ENCODE peak calls at places on chromosomes 2 and 18, in nine cellular contexts. J is T47D; T is NCI-H774; Z is A172; P is cardiac muscle cell; S is head of caudate nucleus; N is NCI-H1436; F is activated CD4-positive, alpha-beta T cell treated with anti-CD3 and anti-CD28 coated beads, Interleukin-2, amount 50 U/mL, for 4 hours; G is Calu3. H is an unnamed sample.

GRCh38 chr2:62482558-62483352 is 23.2 kb downstream of the TMEM17 start:
- DNase-seq in G (no peak), J (no peak), F (no peak), S (no peak), T (no peak), Z (no peak), N (no peak), P (no peak), H (no peak)

GRCh38 chr2:171522057-171522803 is at the start of gene CYBRD1:
- DNase-seq in J (peak), T (no peak), S (peak), F (no peak), G (peak), Z (peak), P (peak), N (no peak), H (no peak)

GRCh38 chr2:165698621-165698946 is 95.5 kb downstream of the GALNT3 start:
- DNase-seq in P (peak), J (peak), F (no peak), S (no peak), N (peak), G (peak), T (peak), Z (peak), H (peak)

GRCh38 chr2:99680946-99681345 is 191.1 kb upstream of the REV1 start:
- DNase-seq in G (no peak), F (no peak), N (no peak), S (no peak), Z (peak), J (no peak), P (peak), T (no peak), H (no peak)

GRCh38 chr2:120418174-120418787 is 72.3 kb downstream of the INHBB start:
- DNase-seq in J (no peak), T (no peak), N (no peak), G (no peak), S (no peak), F (no peak), Z (no peak), P (no peak), H (no peak)

GRCh38 chr18:68454511-68455228 is 260.2 kb downstream of the TMX3 start:
- DNase-seq in Z (no peak), S (no peak), F (no peak), G (no peak), J (no peak), P (peak), N (no peak), T (no peak), H (no peak)

GRCh38 chr2:151880586-151880985 is 52.4 kb upstream of the ARL5A start:
- DNase-seq in Z (no peak), P (no peak), F (no peak), J (no peak), G (no peak), T (no peak), S (no peak), N (no peak), H (no peak)

GRCh38 chr2:133568598-133568997 is 335 bp upstream of the NCKAP5 start:
- DNase-seq in G (no peak), J (no peak), F (no peak), P (peak), N (no peak), T (no peak), Z (no peak), S (no peak), H (no peak)

GRCh38 chr2:226611196-226611943 is 188.2 kb downstream of the IRS1 start:
- DNase-seq in N (no peak), S (no peak), T (no peak), J (no peak), G (no peak), Z (no peak), P (no peak), F (no peak), H (no peak)

GRCh38 chr2:85288244-85288725 is 39.5 kb downstream of the TGOLN2 start:
- DNase-seq in P (peak), T (no peak), F (no peak), N (no peak), S (no peak), G (peak), Z (peak), J (no peak), H (no peak)

GRCh38 chr18:21727740-21728139 is 12.9 kb upstream of the MIB1 start:
- DNase-seq in T (no peak), P (no peak), S (no peak), N (no peak), Z (no peak), G (no peak), J (no peak), F (no peak), H (no peak)

GRCh38 chr2:241813806-241814570 is 5.0 kb downstream of the NEU4 start:
- DNase-seq in F (no peak), P (peak), T (no peak), Z (no peak), G (no peak), S (no peak), N (peak), J (no peak), H (peak)